ENCODE peak calls at places on chromosomes 11 and 22, in seven cellular contexts. A, R, D, F, S, C and H are unnamed samples.

GRCh38 chr22:30859714-30860095 is 108.9 kb downstream of the MORC2 start:
- DNase-seq in A (no peak), R (no peak), D (no peak), F (no peak), S (no peak), C (no peak), H (no peak)

GRCh38 chr11:34417203-34417602 is 21.5 kb upstream of the CAT start:
- DNase-seq in A (no peak), R (no peak), D (no peak), F (no peak), S (no peak), C (no peak), H (no peak)

GRCh38 chr11:87597696-87598095 is 560.0 kb downstream of the TMEM135 start:
- DNase-seq in A (no peak), R (no peak), D (no peak), F (no peak), S (no peak), C (no peak), H (no peak)

GRCh38 chr11:14336507-14337503 is 22.2 kb downstream of the RRAS2 start:
- DNase-seq in A (no peak), R (no peak), D (peak), F (no peak), S (peak), C (no peak), H (no peak)

GRCh38 chr11:7490535-7490934 is 5.2 kb downstream of the OLFML1 start:
- DNase-seq in A (no peak), R (no peak), D (peak), F (no peak), S (no peak), C (no peak), H (no peak)

GRCh38 chr11:63567044-63567840 is 4.1 kb upstream of the PLAAT2 start:
- DNase-seq in A (no peak), R (peak), D (peak), F (no peak), S (peak), C (peak), H (peak)

GRCh38 chr11:1628506-1629325 is 859 bp upstream of the KRTAP5-5 start:
- DNase-seq in A (peak), R (no peak), D (peak), F (peak), S (peak), C (peak), H (no peak)

GRCh38 chr11:116519499-116519898 is 253.3 kb downstream of the BUD13 start:
- DNase-seq in A (no peak), R (no peak), D (no peak), F (no peak), S (no peak), C (no peak), H (no peak)

GRCh38 chr22:25054943-25055511 is 102.5 kb downstream of the KIAA1671 start:
- DNase-seq in A (no peak), R (peak), D (peak), F (peak), S (no peak), C (no peak), H (peak)

GRCh38 chr22:24026733-24027132 is 15.6 kb downstream of the CABIN1 start:
- DNase-seq in A (no peak), R (no peak), D (no peak), F (no peak), S (no peak), C (no peak), H (no peak)

GRCh38 chr11:120907971-120908370 is 115.9 kb upstream of the TBCEL start:
- DNase-seq in A (no peak), R (no peak), D (no peak), F (no peak), S (no peak), C (no peak), H (no peak)

GRCh38 chr11:65868076-65868667 is 4.4 kb downstream of the EFEMP2 start:
- DNase-seq in A (peak), R (no peak), D (no peak), F (no peak), S (no peak), C (no peak), H (no peak)

GRCh38 chr11:12544986-12545775 is 129.0 kb upstream of the TEAD1 start:
- DNase-seq in A (no peak), R (no peak), D (peak), F (no peak), S (no peak), C (no peak), H (no peak)

GRCh38 chr11:32586576-32587190 is 3.1 kb downstream of the EIF3M start:
- DNase-seq in A (no peak), R (no peak), D (peak), F (no peak), S (peak), C (no peak), H (no peak)

GRCh38 chr11:94922675-94923347 is 50.5 kb downstream of the CWC15 start:
- DNase-seq in A (no peak), R (no peak), D (no peak), F (no peak), S (no peak), C (no peak), H (no peak)

GRCh38 chr11:9565822-9566560 is 7.5 kb upstream of the WEE1 start:
- DNase-seq in A (no peak), R (no peak), D (peak), F (no peak), S (peak), C (peak), H (no peak)

GRCh38 chr11:93623179-93623578 is 38.3 kb upstream of the CEP295 start:
- DNase-seq in A (no peak), R (no peak), D (no peak), F (no peak), S (no peak), C (no peak), H (no peak)

GRCh38 chr11:118521892-118522311 is 5.4 kb upstream of the TTC36 start:
- DNase-seq in A (no peak), R (no peak), D (no peak), F (no peak), S (no peak), C (no peak), H (no peak)

GRCh38 chr22:43230571-43230970 is 43.6 kb upstream of the TTLL12 start:
- DNase-seq in A (no peak), R (no peak), D (no peak), F (no peak), S (no peak), C (no peak), H (no peak)

GRCh38 chr11:117146521-117146920 is 2.4 kb downstream of the PAFAH1B2 start:
- DNase-seq in A (no peak), R (no peak), D (peak), F (no peak), S (no peak), C (no peak), H (no peak)

GRCh38 chr11:10221342-10221741 is 72.7 kb downstream of the SBF2 start:
- DNase-seq in A (no peak), R (no peak), D (no peak), F (no peak), S (no peak), C (no peak), H (no peak)

GRCh38 chr11:73929388-73929787 is 21.4 kb upstream of the DNAJB13 start:
- DNase-seq in A (no peak), R (no peak), D (no peak), F (no peak), S (no peak), C (no peak), H (no peak)

GRCh38 chr11:66768818-66769217 is 39.8 kb upstream of the SPTBN2 start:
- DNase-seq in A (no peak), R (no peak), D (no peak), F (no peak), S (no peak), C (no peak), H (peak)

GRCh38 chr22:36506637-36507517 is at the start of gene FOXRED2:
- DNase-seq in A (peak), R (peak), D (peak), F (peak), S (peak), C (peak), H (peak)

GRCh38 chr22:29704528-29705285 is 15.1 kb upstream of the CABP7 start:
- DNase-seq in A (no peak), R (no peak), D (peak), F (no peak), S (no peak), C (no peak), H (peak)

GRCh38 chr22:24069721-24070120 is 58.6 kb downstream of the CABIN1 start:
- DNase-seq in A (no peak), R (no peak), D (no peak), F (no peak), S (no peak), C (no peak), H (no peak)

GRCh38 chr11:73265278-73265810 is 6.8 kb upstream of the P2RY6 start:
- DNase-seq in A (no peak), R (no peak), D (no peak), F (peak), S (no peak), C (no peak), H (no peak)

GRCh38 chr22:48805516-48805915 is 1022.2 kb downstream of the BRD1 start:
- DNase-seq in A (no peak), R (no peak), D (no peak), F (no peak), S (no peak), C (no peak), H (no peak)

GRCh38 chr22:20531404-20532181 is 24.2 kb downstream of the MED15 start:
- DNase-seq in A (no peak), R (no peak), D (peak), F (no peak), S (peak), C (no peak), H (peak)

GRCh38 chr22:38201718-38202436 is at the start of gene MAFF:
- DNase-seq in A (peak), R (peak), D (peak), F (peak), S (peak), C (peak), H (peak)

GRCh38 chr11:33000181-33000580 is 15.5 kb upstream of the DEPDC7 start:
- DNase-seq in A (no peak), R (no peak), D (peak), F (no peak), S (peak), C (no peak), H (no peak)

GRCh38 chr11:706957-707816 is 1.2 kb downstream of the EPS8L2 start:
- DNase-seq in A (no peak), R (no peak), D (peak), F (no peak), S (peak), C (no peak), H (no peak)

GRCh38 chr11:111550258-111550657 is 9.7 kb downstream of the LAYN start:
- DNase-seq in A (no peak), R (no peak), D (no peak), F (no peak), S (no peak), C (no peak), H (no peak)

GRCh38 chr11:67649634-67650540 is 643 bp downstream of the ACY3 start:
- DNase-seq in A (peak), R (no peak), D (no peak), F (no peak), S (no peak), C (no peak), H (no peak)